ENCODE peak calls at places on chromosome 22, in seven cellular contexts. A is HepG2; C is naive thymus-derived CD4-positive, alpha-beta T cell; T is A549; G is brain microvascular endothelial cell; B is cardiac muscle cell; W is spleen. M is an unnamed sample.

GRCh38 chr22:30867746-30868662 is 100.6 kb downstream of the MORC2 start:
- DNase-seq in B (no peak), G (no peak), T (no peak), A (no peak), C (no peak), W (peak), M (no peak)

GRCh38 chr22:25111579-25112517 is 87.8 kb upstream of the CRYBB3 start:
- DNase-seq in T (no peak), C (no peak), G (no peak), W (no peak), A (no peak), B (no peak), M (no peak)

GRCh38 chr22:32411388-32411787 is 659 bp downstream of the RTCB start:
- DNase-seq in C (no peak), G (peak), B (peak), W (no peak), A (peak), T (no peak), M (no peak)

GRCh38 chr22:39308614-39309363 is 10.6 kb downstream of the RPL3 start:
- DNase-seq in G (peak), W (peak), C (no peak), B (peak), T (peak), A (no peak), M (peak)

GRCh38 chr22:25057013-25057881 is 104.7 kb downstream of the KIAA1671 start:
- DNase-seq in T (peak), W (peak), B (peak), G (peak), A (peak), C (peak), M (peak)

GRCh38 chr22:38347181-38347943 is 30.1 kb upstream of the CSNK1E start:
- DNase-seq in W (peak), A (no peak), B (no peak), T (no peak), C (no peak), G (no peak), M (no peak)

GRCh38 chr22:38172489-38173155 is 9.0 kb downstream of the PLA2G6 start:
- DNase-seq in A (peak), T (no peak), C (no peak), B (peak), G (peak), W (peak), M (peak)

GRCh38 chr22:21443057-21443734 is 24.0 kb upstream of the TMEM191C start:
- DNase-seq in B (no peak), W (peak), A (no peak), C (no peak), T (no peak), G (no peak), M (peak)

GRCh38 chr22:23110922-23111527 is 30.8 kb downstream of the RSPH14 start:
- DNase-seq in C (no peak), W (no peak), B (no peak), G (no peak), A (no peak), T (no peak), M (no peak)

GRCh38 chr22:23147632-23148387 is 2.5 kb downstream of the RAB36 start:
- DNase-seq in W (no peak), A (peak), T (no peak), C (no peak), B (peak), G (peak), M (no peak)

GRCh38 chr22:31872209-31872608 is 72.1 kb upstream of the YWHAH start:
- DNase-seq in B (peak), A (peak), T (no peak), G (no peak), W (peak), C (no peak), M (no peak)

GRCh38 chr22:46797355-46797754 is 34.9 kb downstream of the TBC1D22A start:
- DNase-seq in C (no peak), G (peak), T (no peak), W (peak), A (peak), B (peak), M (no peak)

GRCh38 chr22:38465673-38466490 is 2.0 kb upstream of the KDELR3 start:
- DNase-seq in T (no peak), G (no peak), A (no peak), W (peak), C (no peak), B (no peak), M (no peak)

GRCh38 chr22:37569009-37569920 is 9.0 kb downstream of the CDC42EP1 start:
- DNase-seq in W (no peak), T (no peak), G (no peak), C (no peak), B (no peak), A (peak), M (no peak)

GRCh38 chr22:45878051-45878764 is 98.8 kb downstream of the WNT7B start:
- DNase-seq in A (no peak), W (peak), C (peak), B (no peak), G (no peak), T (no peak), M (peak)

GRCh38 chr22:43289551-43289963 is 53.6 kb downstream of the SCUBE1 start:
- DNase-seq in A (no peak), W (no peak), C (no peak), B (peak), G (no peak), T (no peak), M (no peak)

GRCh38 chr22:35637943-35638342 is 10.3 kb upstream of the APOL6 start:
- DNase-seq in A (no peak), W (no peak), B (peak), T (no peak), G (no peak), C (no peak), M (no peak)

GRCh38 chr22:30880847-30881246 is 87.7 kb downstream of the MORC2 start:
- DNase-seq in W (peak), A (no peak), C (no peak), T (no peak), G (no peak), B (no peak), M (no peak)

GRCh38 chr22:45096256-45096907 is 67.3 kb upstream of the NUP50 start:
- DNase-seq in T (peak), W (no peak), A (peak), B (peak), G (peak), C (peak), M (peak)

GRCh38 chr22:29704528-29705285 is 15.1 kb upstream of the CABP7 start:
- DNase-seq in W (no peak), B (peak), T (no peak), G (peak), A (peak), C (no peak), M (peak)

GRCh38 chr22:22595001-22595835 is 36.2 kb upstream of the PRAME start:
- DNase-seq in W (no peak), C (no peak), A (no peak), G (no peak), T (no peak), B (no peak), M (no peak)

GRCh38 chr22:46085831-46086576 is 64.3 kb upstream of the PPARA start:
- DNase-seq in W (peak), A (no peak), B (peak), G (no peak), T (peak), C (no peak), M (peak)

GRCh38 chr22:26127126-26127525 is 42.1 kb upstream of the SEZ6L start:
- DNase-seq in C (no peak), T (no peak), A (no peak), G (no peak), B (no peak), W (no peak), M (no peak)

GRCh38 chr22:26122920-26123468 is 46.3 kb upstream of the SEZ6L start:
- DNase-seq in B (no peak), T (no peak), W (no peak), A (no peak), G (no peak), C (no peak), M (no peak)

DNA sequence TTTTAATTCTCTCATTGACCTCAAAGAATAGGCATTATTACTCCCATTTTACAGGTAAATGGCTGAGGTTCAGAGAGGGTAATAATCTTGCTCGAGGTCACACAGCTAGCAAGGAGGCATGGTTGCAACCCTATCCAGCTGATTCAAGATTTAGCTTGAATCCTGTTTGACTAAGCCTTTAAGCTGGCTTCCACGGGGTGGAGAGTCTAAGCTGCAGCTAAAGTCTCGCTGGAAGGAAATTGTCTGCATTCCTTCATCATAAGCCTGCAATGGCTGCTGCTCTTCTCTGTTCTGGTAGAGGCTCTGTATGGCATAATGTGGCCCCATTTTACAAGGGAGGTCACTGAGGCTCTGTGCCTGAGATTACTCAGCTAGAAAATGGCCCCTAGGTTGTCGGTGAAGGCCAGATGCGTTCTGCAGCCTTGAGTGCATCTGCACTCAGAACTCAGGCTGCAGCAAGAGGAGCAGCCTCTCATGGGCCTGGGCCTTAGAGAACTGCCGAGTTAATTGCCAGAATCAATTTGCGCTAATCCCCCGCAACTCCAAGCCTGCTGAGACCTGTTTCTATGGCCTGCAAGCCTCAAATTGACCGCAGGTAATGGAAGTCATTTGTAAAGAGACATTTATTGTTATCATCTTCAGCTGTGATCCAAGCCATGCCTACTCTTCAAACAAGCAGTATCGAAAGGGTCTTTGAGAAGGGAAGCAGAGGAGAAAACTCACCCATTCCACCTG is 44.1 kb upstream of the SEZ6L start:
- DNase-seq in B (no peak), W (no peak), T (no peak), G (no peak), C (no peak), A (no peak), M (no peak)
- H3K27ac ChIP-seq in B (no peak), W (no peak), T (no peak), G (no peak), C (no peak), A (no peak), M (no peak)

DNA sequence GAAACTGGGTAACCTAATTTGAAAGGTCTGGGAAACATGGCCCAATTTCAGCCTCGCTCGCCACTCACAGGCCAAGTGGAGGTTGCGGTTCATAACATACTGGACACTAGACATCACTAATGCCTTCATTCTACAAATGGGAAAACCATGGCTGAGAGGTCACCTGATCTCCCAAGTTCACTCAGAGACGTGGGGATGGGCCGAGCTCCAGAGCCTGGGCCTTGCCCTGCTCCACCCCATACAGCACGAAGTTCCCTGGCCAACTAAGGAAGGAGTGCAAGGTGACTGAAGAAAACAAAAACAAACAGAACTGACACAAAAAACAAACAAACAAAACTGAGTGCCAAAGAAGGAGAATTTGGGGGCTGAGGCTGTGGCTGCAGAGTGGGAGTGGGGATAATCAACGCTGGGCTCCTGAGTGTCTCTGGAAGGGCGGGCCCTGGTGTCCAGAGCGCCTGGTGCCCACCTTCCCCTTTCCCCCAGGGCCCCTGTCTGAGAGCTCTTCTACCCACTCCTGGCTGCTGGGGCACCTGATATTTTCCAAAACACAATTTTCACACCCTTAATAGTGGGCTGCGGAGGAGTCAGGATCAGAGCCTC is 46.5 kb upstream of the ADA2 start:
- DNase-seq in B (no peak), W (no peak), G (no peak), A (no peak), C (no peak), T (no peak), M (no peak)
- H3K4me3 ChIP-seq in B (no peak), W (no peak), G (no peak), A (no peak), C (no peak), T (no peak), M (no peak)

GRCh38 chr22:27616033-27616432 is 185.5 kb downstream of the MN1 start:
- DNase-seq in A (no peak), G (no peak), C (no peak), T (no peak), B (no peak), W (no peak), M (no peak)
- H3K27ac ChIP-seq in A (no peak), G (no peak), C (no peak), T (no peak), B (no peak), W (no peak), M (no peak)

GRCh38 chr22:41479671-41480396 is 10.9 kb downstream of the ACO2 start:
- DNase-seq in C (no peak), W (no peak), A (no peak), G (peak), T (no peak), B (peak), M (no peak)
- H3K4me3 ChIP-seq in C (no peak), W (no peak), A (no peak), G (no peak), T (no peak), B (no peak), M (no peak)